ENCODE peak calls at places on chromosomes 12 and 14, in five cellular contexts. I is IMR-90, J is astrocyte, V is GM23338, A is hepatocyte. Z is an unnamed sample.

GRCh38 chr14:105849933-105850626 is 323.7 kb downstream of the TMEM121 start:
- DNase-seq in I (no peak), J (no peak), V (no peak), A (no peak), Z (no peak)

GRCh38 chr14:78425782-78426181 is 255.6 kb downstream of the NRXN3 start:
- DNase-seq in V (no peak), I (no peak), J (no peak), A (no peak), Z (no peak)

GRCh38 chr14:43407721-43408120 is 1099.4 kb downstream of the FSCB start:
- DNase-seq in A (no peak), I (no peak), V (no peak), J (no peak), Z (peak; percentile 54)

GRCh38 chr14:77498120-77498979 is at the start of gene ISM2:
- DNase-seq in I (peak; percentile 28), V (peak; percentile 78), A (peak; percentile 69), J (peak; percentile 8), Z (peak; percentile 44)

GRCh38 chr12:106088246-106089200 is 50.2 kb downstream of the NUAK1 start:
- DNase-seq in A (no peak), V (no peak), J (no peak), I (no peak), Z (no peak)

GRCh38 chr12:28114488-28114887 is 75.8 kb upstream of the CCDC91 start:
- DNase-seq in J (peak; percentile 54), A (no peak), I (peak; percentile 51), V (no peak), Z (peak; percentile 86)

GRCh38 chr12:118315821-118316220 is 56.9 kb downstream of the TAOK3 start:
- DNase-seq in A (no peak), J (no peak), V (no peak), I (no peak), Z (no peak)

GRCh38 chr14:41605550-41606248 is 977 bp upstream of the LRFN5 start:
- DNase-seq in J (peak; percentile 55), V (peak; percentile 94), A (peak; percentile 56), I (peak; percentile 46), Z (no peak)

GRCh38 chr14:75234173-75234855 is 44.3 kb upstream of the FOS start:
- DNase-seq in I (peak; percentile 90), A (peak; percentile 83), V (no peak), J (peak; percentile 94), Z (peak; percentile 46)

GRCh38 chr12:131959641-131960589 is 10.2 kb downstream of the EP400 start:
- DNase-seq in V (no peak), J (no peak), A (no peak), I (no peak), Z (no peak)

GRCh38 chr14:67526676-67527459 is 6.2 kb upstream of the PLEKHH1 start:
- DNase-seq in A (peak; percentile 68), I (peak; percentile 45), V (peak; percentile 89), J (peak; percentile 16), Z (peak; percentile 63)

GRCh38 chr14:28020112-28020511 is 746.5 kb upstream of the FOXG1 start:
- DNase-seq in I (no peak), A (no peak), J (no peak), V (no peak), Z (no peak)

GRCh38 chr12:11623382-11623781 is 26.1 kb upstream of the ETV6 start:
- DNase-seq in J (peak; percentile 16), I (peak; percentile 60), A (peak; percentile 18), V (no peak), Z (no peak)

GRCh38 chr14:38042356-38042755 is 165.3 kb upstream of the SSTR1 start:
- DNase-seq in J (peak; percentile 47), V (peak; percentile 21), A (peak; percentile 35), I (peak; percentile 75), Z (peak; percentile 77)

GRCh38 chr12:52634266-52635056 is 16.1 kb upstream of the KRT73 start:
- DNase-seq in J (no peak), I (no peak), A (no peak), V (no peak), Z (no peak)

GRCh38 chr12:19915392-19916192 is 452.7 kb upstream of the PDE3A start:
- DNase-seq in A (peak; percentile 43), I (peak; percentile 44), V (peak; percentile 68), J (peak; percentile 49), Z (peak; percentile 36)

GRCh38 chr12:517538-517937 is 57.8 kb downstream of the B4GALNT3 start:
- DNase-seq in I (no peak), A (no peak), J (no peak), V (no peak), Z (no peak)

GRCh38 chr12:49043856-49044258 is 16.7 kb downstream of the KMT2D start:
- DNase-seq in A (peak; percentile 65), V (peak; percentile 82), I (peak; percentile 40), J (peak; percentile 4), Z (peak; percentile 37)

GRCh38 chr14:89391123-89391522 is 25.9 kb downstream of the FOXN3 start:
- DNase-seq in V (no peak), I (peak; percentile 17), A (no peak), J (peak; percentile 30), Z (peak; percentile 43)

GRCh38 chr12:11861864-11862600 is 208.7 kb upstream of the BCL2L14 start:
- DNase-seq in J (no peak), V (no peak), A (no peak), I (no peak), Z (no peak)

GRCh38 chr14:76720382-76720813 is 40.9 kb upstream of the VASH1 start:
- DNase-seq in V (peak; percentile 71), I (peak; percentile 38), J (peak; percentile 12), A (peak; percentile 61), Z (no peak)

GRCh38 chr12:43396671-43397070 is 155.3 kb downstream of the ADAMTS20 start:
- DNase-seq in I (no peak), V (no peak), A (no peak), J (no peak), Z (no peak)

GRCh38 chr12:115817399-115817798 is 460.1 kb downstream of the MED13L start:
- DNase-seq in I (no peak), V (no peak), J (no peak), A (peak; percentile 48), Z (no peak)

GRCh38 chr12:52925717-52926595 is 21.1 kb upstream of the KRT8 start:
- DNase-seq in J (no peak), A (peak; percentile 80), I (no peak), V (peak; percentile 47), Z (peak; percentile 95)

GRCh38 chr14:87679094-87679493 is 313.9 kb downstream of the GALC start:
- DNase-seq in I (no peak), V (no peak), A (no peak), J (no peak), Z (no peak)

GRCh38 chr12:15856097-15856982 is 25.8 kb upstream of the STRAP start:
- DNase-seq in I (peak; percentile 76), J (peak; percentile 29), A (peak; percentile 68), V (peak; percentile 72), Z (peak; percentile 81)

GRCh38 chr12:15131462-15131861 is 89.8 kb downstream of the RERG start:
- DNase-seq in I (peak; percentile 4), J (peak; percentile 26), V (no peak), A (no peak), Z (peak; percentile 72)

DNA sequence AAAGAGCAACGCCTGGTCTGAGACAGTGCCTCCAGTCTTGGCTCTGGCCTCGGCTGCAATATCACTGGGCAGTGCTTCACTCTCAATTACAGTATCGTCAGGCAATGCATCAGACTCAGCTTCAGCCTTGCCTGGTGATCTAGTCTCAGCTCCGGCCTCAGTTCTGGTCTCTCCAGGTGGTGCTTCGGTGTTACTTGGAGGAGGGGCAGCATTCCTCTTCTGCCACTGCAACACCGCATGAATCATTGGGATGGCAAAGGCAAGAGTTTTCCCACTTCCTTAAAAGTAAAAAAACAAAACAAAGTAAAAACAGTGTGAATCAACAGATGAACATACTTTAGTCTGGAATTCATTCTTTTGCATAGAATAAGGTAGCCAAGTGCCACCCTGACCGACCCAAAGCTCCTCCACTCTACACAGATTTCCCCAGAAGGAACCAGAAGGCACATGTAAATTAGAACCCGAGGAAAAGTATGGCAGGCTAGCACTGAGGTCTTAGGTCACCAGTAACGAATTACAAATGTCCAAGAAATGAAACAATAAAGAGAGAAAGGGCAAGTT is 18.6 kb downstream of the DDX24 start:
- DNase-seq in A (no peak), V (no peak), I (peak; percentile 64), J (peak; percentile 83), Z (no peak)
- H4K20me1 ChIP-seq in A (peaks cover 36% of the 10 kb centered on the region), V (peaks cover 29% of the 10 kb centered on the region), I (peaks cover 44% of the 10 kb centered on the region), J (peaks cover 74% of the 10 kb centered on the region), Z (peaks cover 46% of the 10 kb centered on the region)

DNA sequence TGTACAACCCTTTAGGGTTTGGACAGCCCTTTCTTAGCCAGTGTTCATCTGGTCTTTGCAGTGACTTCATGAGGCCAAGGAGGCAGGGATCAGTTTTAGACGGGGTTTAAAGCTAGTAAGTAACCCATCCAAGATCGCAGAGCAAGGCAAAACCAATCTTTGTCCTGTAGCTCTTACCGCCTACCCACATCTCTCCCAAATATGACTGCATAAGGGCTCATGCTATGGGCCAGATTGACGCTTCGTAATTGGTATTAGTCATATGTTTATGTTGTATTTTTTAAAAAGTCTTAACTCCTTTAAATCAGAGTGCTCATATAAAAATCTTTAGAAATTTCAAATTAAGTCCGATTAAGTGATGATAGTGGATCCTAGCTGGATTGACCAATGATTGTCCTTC is 3.7 kb upstream of the CLMN start:
- DNase-seq in I (no peak), V (no peak), J (no peak), A (no peak), Z (no peak)
- H2AFZ ChIP-seq in I (no peak overlapping the region), V (no peak overlapping the region), J (no peak overlapping the region), A (no peak overlapping the region), Z (no peak overlapping the region)

DNA sequence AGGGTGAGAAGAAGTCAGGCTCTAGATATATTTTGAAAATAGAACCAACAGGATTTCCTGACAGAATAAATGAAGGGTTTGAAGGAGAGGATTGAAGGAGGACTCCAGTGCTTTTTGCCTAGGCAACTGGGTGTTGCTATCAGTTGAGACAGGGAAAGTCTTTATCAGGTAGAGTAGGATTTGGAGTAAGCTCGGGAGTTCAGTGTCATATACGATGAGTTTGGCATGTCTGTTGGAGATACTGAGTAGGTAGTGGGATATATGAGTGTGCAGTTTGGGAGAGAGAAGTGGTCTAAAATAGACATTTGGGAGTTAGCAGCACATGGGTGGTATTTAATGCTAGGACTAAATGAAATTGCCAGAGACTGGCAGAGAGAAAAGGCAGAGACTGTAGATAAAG is 141.2 kb downstream of the SAMD4A start:
- DNase-seq in J (no peak), V (no peak), A (no peak), I (no peak), Z (no peak)
- H4K20me1 ChIP-seq in J (peaks cover 42% of the 10 kb centered on the region), V (no peaks in the 10 kb centered on the region), A (no peaks in the 10 kb centered on the region), I (peaks cover 76% of the 10 kb centered on the region), Z (no peaks in the 10 kb centered on the region)

GRCh38 chr12:6949063-6949594 is 2.0 kb upstream of the PTPN6 start:
- DNase-seq in I (no peak), J (no peak), A (no peak), V (no peak), Z (no peak)

GRCh38 chr12:6950944-6951540 is at the start of gene PTPN6:
- DNase-seq in V (no peak), I (no peak), J (no peak), A (no peak), Z (no peak)

GRCh38 chr12:6951551-6952120 is 480 bp downstream of the PTPN6 start:
- DNase-seq in J (no peak), A (no peak), I (no peak), V (no peak), Z (no peak)

GRCh38 chr12:6952121-6952859 is 1.1 kb downstream of the PTPN6 start:
- DNase-seq in J (no peak), A (no peak), V (no peak), I (no peak), Z (no peak)

DNA sequence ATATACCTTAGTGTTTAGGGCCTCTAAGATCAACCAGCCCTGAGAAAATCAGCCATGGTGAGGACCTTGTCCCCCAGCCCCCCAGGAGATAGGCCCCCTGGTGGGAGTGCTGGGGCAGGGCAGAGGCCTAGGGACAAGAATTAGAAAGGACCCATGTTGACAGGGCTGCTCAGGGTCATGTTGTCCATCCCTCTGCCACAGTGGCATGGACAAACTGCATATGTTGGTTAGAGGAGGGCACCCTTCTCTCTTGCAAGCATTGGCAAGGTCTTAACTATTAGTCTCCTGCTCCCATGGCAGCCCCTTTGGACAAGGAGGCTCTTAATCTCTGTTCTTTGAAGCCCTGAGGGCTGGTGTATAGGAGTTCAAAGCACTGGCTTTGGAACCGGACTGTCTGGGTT is 755 bp upstream of the PTPN6 start:
- DNase-seq in A (no peak), I (no peak), J (no peak), V (no peak), Z (no peak)
- H2AFZ ChIP-seq in A (no peak overlapping the region), I (no peak overlapping the region), J (no peak overlapping the region), V (no peak overlapping the region), Z (no peak overlapping the region)

Z was measured in PC-3.